ENCODE peak calls at places on chromosomes 1 and 21, in ten cellular contexts. H is PC-9, D is left lung, G is left ventricle myocardium inferior, V is SJSA1, B is WERI-Rb-1, J is neuronal stem cell, S is thoracic aorta, A is thyroid gland, P is HCT116. X is an unnamed sample.

GRCh38 chr1:23732363-23733224 is 10.7 kb upstream of the ELOA start:
- DNase-seq in H (no peak), D (no peak), G (no peak), V (no peak), B (no peak), J (no peak), S (no peak), A (no peak), P (no peak), X (peak; percentile 25)

GRCh38 chr1:206135248-206135647 is 18.1 kb upstream of the AVPR1B start:
- DNase-seq in H (no peak), D (no peak), G (no peak), V (no peak), B (peak; percentile 36), J (no peak), S (no peak), A (no peak), P (no peak), X (no peak)

GRCh38 chr1:59689741-59690140 is 125.0 kb upstream of the HOOK1 start:
- DNase-seq in H (no peak), D (no peak), G (no peak), V (no peak), B (no peak), J (no peak), S (no peak), A (no peak), P (no peak), X (no peak)

GRCh38 chr1:204461331-204462228 is 33.0 kb downstream of the PIK3C2B start:
- DNase-seq in H (no peak), D (no peak), G (peak; percentile 52), V (no peak), B (no peak), J (no peak), S (no peak), A (no peak), P (no peak), X (no peak)

GRCh38 chr1:233113009-233113712 is 162.8 kb downstream of the NTPCR start:
- DNase-seq in H (peak; percentile 99), D (peak; percentile 84), G (peak; percentile 71), V (peak; percentile 92), B (peak; percentile 63), J (peak; percentile 8), S (peak; percentile 30), A (peak; percentile 71), P (peak; percentile 94), X (peak; percentile 96)

GRCh38 chr1:229370601-229371021 is 27.8 kb upstream of the CCSAP start:
- DNase-seq in H (no peak), D (no peak), G (peak; percentile 78), V (no peak), B (no peak), J (no peak), S (no peak), A (no peak), P (no peak), X (no peak)

GRCh38 chr1:87867631-87868030 is 539.0 kb downstream of the LMO4 start:
- DNase-seq in H (no peak), D (no peak), G (no peak), V (no peak), B (no peak), J (no peak), S (no peak), A (no peak), P (no peak), X (no peak)

GRCh38 chr1:86696522-86696921 is 7.9 kb upstream of the SH3GLB1 start:
- DNase-seq in H (no peak), D (no peak), G (no peak), V (no peak), B (no peak), J (no peak), S (no peak), A (no peak), P (no peak), X (peak; percentile 28)

GRCh38 chr1:10866314-10867091 is 70.1 kb upstream of the CASZ1 start:
- DNase-seq in H (no peak), D (no peak), G (no peak), V (no peak), B (peak; percentile 65), J (no peak), S (no peak), A (no peak), P (no peak), X (peak; percentile 30)

GRCh38 chr1:202701200-202701599 is 9.1 kb downstream of the SYT2 start:
- DNase-seq in H (no peak), D (no peak), G (no peak), V (no peak), B (no peak), J (no peak), S (no peak), A (no peak), P (no peak), X (no peak)

GRCh38 chr1:30929135-30929889 is 20.8 kb upstream of the SDC3 start:
- DNase-seq in H (no peak), D (peak; percentile 4), G (no peak), V (no peak), B (peak; percentile 65), J (no peak), S (no peak), A (peak; percentile 38), P (no peak), X (peak; percentile 67)

GRCh38 chr1:163528710-163529348 is 207.1 kb downstream of the NUF2 start:
- DNase-seq in H (no peak), D (no peak), G (no peak), V (no peak), B (peak; percentile 55), J (no peak), S (no peak), A (peak; percentile 17), P (peak; percentile 13), X (peak; percentile 75)

GRCh38 chr1:223763881-223764280 is 51.5 kb downstream of the CAPN2 start:
- DNase-seq in H (no peak), D (no peak), G (no peak), V (no peak), B (no peak), J (no peak), S (no peak), A (no peak), P (no peak), X (no peak)

GRCh38 chr1:119080586-119080985 is 59.9 kb downstream of the WARS2 start:
- DNase-seq in H (peak; percentile 28), D (peak; percentile 53), G (no peak), V (peak; percentile 91), B (no peak), J (no peak), S (no peak), A (peak; percentile 2), P (no peak), X (peak; percentile 83)

GRCh38 chr1:97761637-97762036 is 159.2 kb downstream of the DPYD start:
- DNase-seq in H (no peak), D (no peak), G (no peak), V (no peak), B (no peak), J (no peak), S (no peak), A (no peak), P (no peak), X (no peak)

GRCh38 chr1:101017448-101017847 is 8.1 kb downstream of the DPH5 start:
- DNase-seq in H (no peak), D (no peak), G (no peak), V (no peak), B (no peak), J (no peak), S (no peak), A (no peak), P (no peak), X (no peak)
- H3K36me3 ChIP-seq in H (peaks cover 28% of the 10 kb centered on the region), D (no peaks in the 10 kb centered on the region), G (peaks cover 33% of the 10 kb centered on the region), V (peaks cover 25% of the 10 kb centered on the region), B (peaks cover 5% of the 10 kb centered on the region), J (peaks cover 3% of the 10 kb centered on the region), S (no peaks in the 10 kb centered on the region), A (no peaks in the 10 kb centered on the region), P (peaks cover 2% of the 10 kb centered on the region), X (peaks cover 24% of the 10 kb centered on the region)

GRCh38 chr1:2548068-2548589 is 8.0 kb upstream of the TNFRSF14 start:
- DNase-seq in H (peak; percentile 70), D (peak; percentile 96), G (peak; percentile 83), V (peak; percentile 76), B (peak; percentile 80), J (peak; percentile 76), S (no peak), A (peak; percentile 88), P (peak; percentile 70), X (peak; percentile 87)
- H3K4me3 ChIP-seq in H (peak overlapping the region; percentile 87), D (peak overlapping the region; percentile 61), G (peak overlapping the region; percentile 73), V (no peak overlapping the region), B (no peak overlapping the region), J (no peak overlapping the region), S (peak overlapping the region; percentile 64), A (no peak overlapping the region), P (peak overlapping the region; percentile 70), X (peak overlapping the region; percentile 43)

DNA sequence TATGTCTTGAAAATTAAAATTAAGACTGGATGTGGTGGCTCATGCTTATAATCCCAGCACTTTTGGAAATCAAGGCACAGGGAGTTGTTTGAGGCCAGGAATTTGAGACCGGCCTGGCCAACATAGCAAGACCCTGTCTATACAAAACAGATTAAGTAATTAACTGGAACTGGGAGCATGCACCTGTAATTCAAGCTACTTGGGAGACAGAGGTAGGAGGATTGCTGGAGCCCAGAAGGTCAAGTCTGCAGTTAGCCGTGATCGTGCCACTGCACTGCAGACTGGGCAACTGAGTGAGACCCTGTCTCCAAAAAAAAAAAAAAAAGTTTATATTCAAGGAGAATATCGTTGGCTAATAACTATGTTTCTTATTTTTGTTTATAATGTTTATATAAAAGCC is 139.2 kb downstream of the USP25 start:
- DNase-seq in H (no peak), D (no peak), G (no peak), V (no peak), B (no peak), J (no peak), S (no peak), A (no peak), P (no peak), X (no peak)
- H3K36me3 ChIP-seq in H (no peaks in the 10 kb centered on the region), D (no peaks in the 10 kb centered on the region), G (peaks cover 63% of the 10 kb centered on the region), V (peaks cover 21% of the 10 kb centered on the region), B (no peaks in the 10 kb centered on the region), J (no peaks in the 10 kb centered on the region), S (no peaks in the 10 kb centered on the region), A (no peaks in the 10 kb centered on the region), P (peaks cover 6% of the 10 kb centered on the region), X (peaks cover 74% of the 10 kb centered on the region)

GRCh38 chr1:145958734-145959133 is 917 bp upstream of the LIX1L start:
- DNase-seq in H (no peak), D (no peak), G (no peak), V (no peak), B (no peak), J (no peak), S (no peak), A (no peak), P (no peak), X (no peak)
- H3K4me3 ChIP-seq in H (no peak overlapping the region), D (no peak overlapping the region), G (no peak overlapping the region), V (no peak overlapping the region), B (no peak overlapping the region), J (no peak overlapping the region), S (no peak overlapping the region), A (no peak overlapping the region), P (no peak overlapping the region), X (no peak overlapping the region)

X was measured in adipocyte.